ENCODE peak calls at places on chromosome 3, in ten cellular contexts. V is DMS 273 treated with DMSO at 0.1 percent for 48 hours; F is small intestine; Z is HCEC 1CT; X is hypothalamus; H is ELR; Q is NCI-H1417 treated with DMSO at 0.1 percent for 48 hours; C is activated T-helper 1 cell treated with Interleukin-2 at 50 U/mL for 16 hours; R is CD8-positive, alpha-beta T cell; M is EL. P is an unnamed sample.
A peak's percentile ranks its signal among the peaks of the same experiment; 100 is the strongest.

GRCh38 chr3:39387411-39387975 is 4.3 kb downstream of the SLC25A38 start:
- DNase-seq in V (no peak), F (no peak), Z (no peak), X (no peak), H (no peak), Q (no peak), C (no peak), R (no peak), M (no peak), P (no peak)

GRCh38 chr3:139260793-139261736 is 82.8 kb upstream of the MRPS22 start:
- DNase-seq in V (no peak), F (no peak), Z (no peak), X (no peak), H (no peak), Q (no peak), C (no peak), R (peak; percentile 29), M (no peak), P (no peak)

GRCh38 chr3:154971771-154972326 is 108.3 kb upstream of the MME start:
- DNase-seq in V (no peak), F (no peak), Z (peak; percentile 81), X (no peak), H (peak; percentile 69), Q (no peak), C (no peak), R (no peak), M (peak; percentile 63), P (no peak)

GRCh38 chr3:107981471-107982111 is 109.2 kb downstream of the CD47 start:
- DNase-seq in V (no peak), F (peak; percentile 28), Z (no peak), X (no peak), H (no peak), Q (no peak), C (no peak), R (no peak), M (no peak), P (no peak)

GRCh38 chr3:88075497-88075896 is 16.4 kb downstream of the ZNF654 start:
- DNase-seq in V (no peak), F (no peak), Z (no peak), X (no peak), H (no peak), Q (no peak), C (no peak), R (no peak), M (no peak), P (no peak)

GRCh38 chr3:113535898-113536297 is 3.5 kb downstream of the SIDT1 start:
- DNase-seq in V (no peak), F (no peak), Z (no peak), X (no peak), H (peak; percentile 41), Q (no peak), C (no peak), R (no peak), M (no peak), P (no peak)

GRCh38 chr3:52967398-52967797 is 70.0 kb upstream of the STIMATE start:
- DNase-seq in V (no peak), F (no peak), Z (no peak), X (no peak), H (no peak), Q (no peak), C (no peak), R (no peak), M (no peak), P (no peak)

GRCh38 chr3:36318584-36319200 is 61.6 kb upstream of the STAC start:
- DNase-seq in V (no peak), F (no peak), Z (no peak), X (no peak), H (no peak), Q (no peak), C (no peak), R (no peak), M (no peak), P (no peak)

GRCh38 chr3:153219147-153219546 is 57.1 kb downstream of the RAP2B start:
- DNase-seq in V (no peak), F (no peak), Z (no peak), X (no peak), H (peak; percentile 55), Q (no peak), C (no peak), R (no peak), M (no peak), P (no peak)

GRCh38 chr3:139198186-139198585 is 145.6 kb upstream of the MRPS22 start:
- DNase-seq in V (no peak), F (no peak), Z (no peak), X (no peak), H (no peak), Q (no peak), C (no peak), R (no peak), M (no peak), P (no peak)

GRCh38 chr3:128170866-128171516 is 17.7 kb downstream of the EEFSEC start:
- DNase-seq in V (peak; percentile 70), F (peak; percentile 46), Z (peak; percentile 79), X (no peak), H (peak; percentile 88), Q (peak; percentile 74), C (no peak), R (no peak), M (peak; percentile 77), P (peak; percentile 59)

GRCh38 chr3:31343075-31343474 is 189.7 kb upstream of the STT3B start:
- DNase-seq in V (no peak), F (no peak), Z (no peak), X (no peak), H (no peak), Q (no peak), C (no peak), R (no peak), M (no peak), P (no peak)

GRCh38 chr3:146540236-146540635 is 4.2 kb downstream of the PLSCR1 start:
- DNase-seq in V (no peak), F (no peak), Z (no peak), X (no peak), H (no peak), Q (no peak), C (no peak), R (no peak), M (no peak), P (no peak)

GRCh38 chr3:150681037-150681436 is 22.7 kb downstream of the ERICH6 start:
- DNase-seq in V (no peak), F (no peak), Z (no peak), X (no peak), H (no peak), Q (no peak), C (no peak), R (no peak), M (no peak), P (no peak)

GRCh38 chr3:177478170-177478859 is 281.0 kb upstream of the TBL1XR1 start:
- DNase-seq in V (no peak), F (no peak), Z (peak; percentile 99), X (no peak), H (peak; percentile 89), Q (no peak), C (no peak), R (no peak), M (peak; percentile 98), P (no peak)

GRCh38 chr3:193731656-193732055 is 138.6 kb downstream of the OPA1 start:
- DNase-seq in V (no peak), F (no peak), Z (no peak), X (no peak), H (no peak), Q (no peak), C (no peak), R (no peak), M (no peak), P (no peak)

GRCh38 chr3:162398554-162398953 is 901.9 kb downstream of the OTOL1 start:
- DNase-seq in V (no peak), F (no peak), Z (no peak), X (no peak), H (no peak), Q (no peak), C (no peak), R (no peak), M (no peak), P (no peak)

GRCh38 chr3:190120161-190121060 is at the start of gene P3H2:
- DNase-seq in V (peak; percentile 33), F (peak; percentile 14), Z (peak; percentile 94), X (peak; percentile 50), H (peak; percentile 93), Q (peak; percentile 30), C (no peak), R (no peak), M (peak; percentile 93), P (peak; percentile 53)

P was measured in NCI-H524 treated with DMSO at 0.1 percent for 48 hours.